ENCODE peak calls at places on chromosomes 7 and 10, in four cellular contexts. One of them, this sample, is unnamed.

GRCh38 chr7:68176974-68177373 is 1180.3 kb downstream of the TYW1 start:
- DNase-seq in adrenal gland: peak
- DNase-seq in prostate gland: peak
- DNase-seq in DND-41: peak
- DNase-seq in this sample: peak

GRCh38 chr10:19204239-19204917 is 155.8 kb downstream of the MALRD1 start:
- DNase-seq in prostate gland: no peak
- DNase-seq in DND-41: no peak
- DNase-seq in adrenal gland: no peak
- DNase-seq in this sample: no peak

GRCh38 chr10:24853661-24854060 is 98.7 kb downstream of the PRTFDC1 start:
- DNase-seq in DND-41: no peak
- DNase-seq in adrenal gland: no peak
- DNase-seq in prostate gland: no peak
- DNase-seq in this sample: no peak

GRCh38 chr7:82109288-82109687 is 334.3 kb downstream of the CACNA2D1 start:
- DNase-seq in adrenal gland: no peak
- DNase-seq in DND-41: no peak
- DNase-seq in prostate gland: no peak
- DNase-seq in this sample: no peak

GRCh38 chr10:37975407-37975991 is 948 bp downstream of the ZNF25 start:
- DNase-seq in prostate gland: no peak
- DNase-seq in DND-41: peak
- DNase-seq in adrenal gland: no peak
- DNase-seq in this sample: no peak

GRCh38 chr7:130734525-130735272 is 692 bp upstream of the KLF14 start:
- DNase-seq in adrenal gland: no peak
- DNase-seq in prostate gland: no peak
- DNase-seq in DND-41: no peak
- DNase-seq in this sample: no peak

GRCh38 chr7:90337106-90337505 is 9.4 kb upstream of the GTPBP10 start:
- DNase-seq in adrenal gland: no peak
- DNase-seq in DND-41: no peak
- DNase-seq in prostate gland: no peak
- DNase-seq in this sample: no peak

GRCh38 chr7:132402751-132403245 is 173.5 kb downstream of the PLXNA4 start:
- DNase-seq in adrenal gland: no peak
- DNase-seq in prostate gland: no peak
- DNase-seq in DND-41: no peak
- DNase-seq in this sample: no peak

GRCh38 chr10:75260990-75261389 is 25.2 kb upstream of the COMTD1 start:
- DNase-seq in prostate gland: no peak
- DNase-seq in adrenal gland: no peak
- DNase-seq in DND-41: no peak
- DNase-seq in this sample: no peak

GRCh38 chr7:32957326-32958045 is at the start of gene FKBP9:
- DNase-seq in DND-41: no peak
- DNase-seq in prostate gland: peak
- DNase-seq in adrenal gland: peak
- DNase-seq in this sample: no peak

GRCh38 chr7:371119-371778 is 81.3 kb downstream of the FOXL3 start:
- DNase-seq in prostate gland: no peak
- DNase-seq in DND-41: no peak
- DNase-seq in adrenal gland: peak
- DNase-seq in this sample: no peak

GRCh38 chr7:8274589-8274988 is 12.6 kb upstream of the ICA1 start:
- DNase-seq in DND-41: no peak
- DNase-seq in adrenal gland: no peak
- DNase-seq in prostate gland: no peak
- DNase-seq in this sample: no peak

GRCh38 chr7:151088019-151088855 is 2.0 kb downstream of the AGAP3 start:
- DNase-seq in prostate gland: no peak
- DNase-seq in adrenal gland: no peak
- DNase-seq in DND-41: no peak
- DNase-seq in this sample: no peak

GRCh38 chr10:88500656-88501055 is 82.5 kb downstream of the RNLS start:
- DNase-seq in adrenal gland: no peak
- DNase-seq in DND-41: no peak
- DNase-seq in prostate gland: no peak
- DNase-seq in this sample: no peak

GRCh38 chr7:3436746-3437145 is 135.7 kb downstream of the SDK1 start:
- DNase-seq in DND-41: no peak
- DNase-seq in adrenal gland: no peak
- DNase-seq in prostate gland: no peak
- DNase-seq in this sample: no peak

GRCh38 chr7:37504791-37505190 is 56.1 kb upstream of the ELMO1 start:
- DNase-seq in DND-41: no peak
- DNase-seq in adrenal gland: no peak
- DNase-seq in prostate gland: no peak
- DNase-seq in this sample: no peak

GRCh38 chr10:30270247-30270646 is 78.8 kb downstream of the MTPAP start:
- DNase-seq in prostate gland: no peak
- DNase-seq in DND-41: no peak
- DNase-seq in adrenal gland: no peak
- DNase-seq in this sample: no peak

GRCh38 chr7:150986099-150986512 is 4.7 kb upstream of the NOS3 start:
- DNase-seq in adrenal gland: peak
- DNase-seq in DND-41: peak
- DNase-seq in prostate gland: no peak
- DNase-seq in this sample: no peak

GRCh38 chr7:45001138-45001694 is 1.2 kb downstream of the CCM2 start:
- DNase-seq in DND-41: peak
- DNase-seq in prostate gland: no peak
- DNase-seq in adrenal gland: peak
- DNase-seq in this sample: no peak

GRCh38 chr7:12067156-12067831 is 143.8 kb upstream of the TMEM106B start:
- DNase-seq in adrenal gland: peak
- DNase-seq in prostate gland: peak
- DNase-seq in DND-41: peak
- DNase-seq in this sample: peak

GRCh38 chr7:15159239-15159638 is 256.7 kb upstream of the DGKB start:
- DNase-seq in adrenal gland: no peak
- DNase-seq in DND-41: no peak
- DNase-seq in prostate gland: no peak
- DNase-seq in this sample: no peak

GRCh38 chr7:24755541-24756416 is 1.5 kb downstream of the GSDME start:
- DNase-seq in DND-41: no peak
- DNase-seq in adrenal gland: no peak
- DNase-seq in prostate gland: no peak
- DNase-seq in this sample: no peak

GRCh38 chr7:26180792-26181198 is 19.8 kb downstream of the HNRNPA2B1 start:
- DNase-seq in prostate gland: no peak
- DNase-seq in adrenal gland: no peak
- DNase-seq in DND-41: no peak
- DNase-seq in this sample: no peak

GRCh38 chr7:94311545-94311944 is 83.2 kb upstream of the COL1A2 start:
- DNase-seq in DND-41: no peak
- DNase-seq in prostate gland: no peak
- DNase-seq in adrenal gland: no peak
- DNase-seq in this sample: no peak

GRCh38 chr10:25575343-25575742 is 358.7 kb upstream of the MYO3A start:
- DNase-seq in DND-41: no peak
- DNase-seq in prostate gland: no peak
- DNase-seq in adrenal gland: no peak
- DNase-seq in this sample: no peak

GRCh38 chr7:22826593-22826992 is 3.9 kb upstream of the TOMM7 start:
- DNase-seq in DND-41: no peak
- DNase-seq in prostate gland: no peak
- DNase-seq in adrenal gland: no peak
- DNase-seq in this sample: no peak

GRCh38 chr10:97575101-97575668 is 2.6 kb downstream of the ANKRD2 start:
- DNase-seq in adrenal gland: peak
- DNase-seq in DND-41: no peak
- DNase-seq in prostate gland: no peak
- DNase-seq in this sample: no peak

GRCh38 chr10:3781458-3782098 is 3.4 kb downstream of the KLF6 start:
- DNase-seq in DND-41: peak
- DNase-seq in adrenal gland: no peak
- DNase-seq in prostate gland: no peak
- DNase-seq in this sample: no peak

GRCh38 chr10:104098360-104098925 is 12.8 kb upstream of the COL17A1 start:
- DNase-seq in DND-41: no peak
- DNase-seq in prostate gland: no peak
- DNase-seq in adrenal gland: no peak
- DNase-seq in this sample: no peak

GRCh38 chr10:71547841-71548493 is 151.2 kb downstream of the CDH23 start:
- DNase-seq in adrenal gland: peak
- DNase-seq in DND-41: no peak
- DNase-seq in prostate gland: no peak
- DNase-seq in this sample: no peak

GRCh38 chr10:1454964-1455363 is 282.4 kb downstream of the ADARB2 start:
- DNase-seq in adrenal gland: no peak
- DNase-seq in prostate gland: no peak
- DNase-seq in DND-41: peak
- DNase-seq in this sample: no peak

GRCh38 chr10:79162861-79163662 is 94.3 kb downstream of the ZMIZ1 start:
- DNase-seq in prostate gland: no peak
- DNase-seq in DND-41: no peak
- DNase-seq in adrenal gland: peak
- DNase-seq in this sample: no peak

GRCh38 chr10:116271593-116272496 is 1.2 kb downstream of the GFRA1 start:
- DNase-seq in DND-41: no peak
- DNase-seq in adrenal gland: no peak
- DNase-seq in prostate gland: no peak
- DNase-seq in this sample: no peak

GRCh38 chr7:32929430-32930161 is 27.6 kb upstream of the FKBP9 start:
- DNase-seq in prostate gland: no peak
- DNase-seq in DND-41: no peak
- DNase-seq in adrenal gland: no peak
- DNase-seq in this sample: no peak

GRCh38 chr7:100604078-100604975 is 2.2 kb downstream of the PCOLCE start:
- DNase-seq in DND-41: peak
- DNase-seq in prostate gland: peak
- DNase-seq in adrenal gland: peak
- DNase-seq in this sample: no peak

GRCh38 chr7:158595068-158595467 is 7.4 kb upstream of the PTPRN2 start:
- DNase-seq in prostate gland: no peak
- DNase-seq in DND-41: no peak
- DNase-seq in adrenal gland: no peak
- DNase-seq in this sample: no peak

GRCh38 chr10:27038168-27038567 is 62.1 kb downstream of the ANKRD26 start:
- DNase-seq in prostate gland: no peak
- DNase-seq in DND-41: no peak
- DNase-seq in adrenal gland: no peak
- DNase-seq in this sample: no peak

GRCh38 chr7:44949315-44949714 is 29.5 kb downstream of the MYO1G start:
- DNase-seq in prostate gland: no peak
- DNase-seq in adrenal gland: no peak
- DNase-seq in DND-41: no peak
- DNase-seq in this sample: no peak

GRCh38 chr10:7318836-7319235 is 92.0 kb downstream of the SFMBT2 start:
- DNase-seq in adrenal gland: no peak
- DNase-seq in DND-41: no peak
- DNase-seq in prostate gland: no peak
- DNase-seq in this sample: no peak
- H3K4me3 ChIP-seq in adrenal gland: no peak
- H3K4me3 ChIP-seq in DND-41: no peak
- H3K4me3 ChIP-seq in prostate gland: no peak
- H3K4me3 ChIP-seq in this sample: no peak

GRCh38 chr10:77763453-77764430 is 126.1 kb upstream of the KCNMA1 start:
- DNase-seq in prostate gland: no peak
- DNase-seq in DND-41: no peak
- DNase-seq in adrenal gland: no peak
- DNase-seq in this sample: no peak
- TF ChIP-seq CTCF in prostate gland: no peak
- TF ChIP-seq CTCF in DND-41: no peak
- TF ChIP-seq CTCF in adrenal gland: no peak
- TF ChIP-seq CTCF in this sample: no peak

DNA sequence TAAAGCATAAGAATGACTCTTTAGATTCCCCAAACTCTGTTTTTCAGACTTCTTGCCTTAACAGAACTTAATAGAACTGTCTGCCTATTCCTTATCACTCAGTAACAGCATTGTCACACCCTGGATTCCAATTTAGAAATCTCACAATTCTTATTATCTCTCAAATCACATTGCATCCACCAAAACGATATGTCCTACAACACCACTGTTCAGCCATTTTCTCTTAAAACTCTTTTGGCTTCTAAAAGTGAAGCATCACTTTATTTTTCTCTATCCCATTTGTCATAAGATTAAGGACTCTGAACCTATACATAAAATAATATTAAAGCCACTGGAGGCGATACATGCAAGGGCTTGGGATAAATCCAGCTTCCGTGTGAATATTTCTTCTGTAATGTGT is 1.2 kb upstream of the CPED1 start:
- DNase-seq in adrenal gland: no peak
- DNase-seq in DND-41: no peak
- DNase-seq in prostate gland: no peak
- DNase-seq in this sample: no peak
- H3K4me3 ChIP-seq in adrenal gland: no peak
- H3K4me3 ChIP-seq in DND-41: no peak
- H3K4me3 ChIP-seq in prostate gland: no peak
- H3K4me3 ChIP-seq in this sample: no peak

GRCh38 chr7:95476072-95476845 is 9.5 kb upstream of the ASB4 start:
- DNase-seq in DND-41: no peak
- DNase-seq in prostate gland: no peak
- DNase-seq in adrenal gland: no peak
- DNase-seq in this sample: no peak

GRCh38 chr7:95478139-95479037 is 7.4 kb upstream of the ASB4 start:
- DNase-seq in DND-41: no peak
- DNase-seq in prostate gland: no peak
- DNase-seq in adrenal gland: no peak
- DNase-seq in this sample: no peak

GRCh38 chr7:95479992-95480624 is 5.6 kb upstream of the ASB4 start:
- DNase-seq in adrenal gland: no peak
- DNase-seq in DND-41: no peak
- DNase-seq in prostate gland: no peak
- DNase-seq in this sample: no peak

GRCh38 chr7:95473276-95473985 is 12.3 kb upstream of the ASB4 start:
- DNase-seq in adrenal gland: no peak
- DNase-seq in DND-41: no peak
- DNase-seq in prostate gland: no peak
- DNase-seq in this sample: no peak

DNA sequence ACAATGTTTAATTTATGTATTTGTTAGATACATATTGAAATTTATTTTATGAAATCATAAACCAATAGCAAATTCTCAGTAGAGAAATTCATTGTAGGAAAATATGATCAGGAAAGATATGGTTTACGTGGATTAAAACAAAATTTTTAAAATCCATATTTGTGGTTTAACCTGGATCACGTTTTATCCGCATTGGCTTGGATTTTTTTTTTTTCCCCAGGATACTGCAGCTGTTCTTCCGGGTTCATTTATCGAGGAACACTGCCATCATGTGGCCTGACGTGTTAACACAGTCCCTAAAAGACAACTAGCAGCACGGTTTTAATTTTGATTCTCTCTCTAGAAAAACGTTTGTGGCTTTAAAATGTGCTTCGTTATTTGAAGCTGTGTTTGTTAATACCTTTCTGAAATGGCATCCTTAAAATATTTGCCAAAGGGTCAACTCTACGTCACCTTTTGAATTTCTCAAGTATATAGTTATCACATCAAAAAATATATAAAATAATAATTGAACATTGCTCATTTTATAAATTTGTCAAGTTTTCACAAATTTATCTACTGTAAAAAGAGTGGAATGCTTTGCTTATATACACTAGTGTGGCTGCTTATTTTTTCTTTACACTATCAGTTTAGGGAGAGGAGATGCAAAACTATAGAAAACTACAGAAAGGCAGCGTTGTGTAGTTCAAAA is 8.7 kb upstream of the ASB4 start:
- DNase-seq in prostate gland: peak
- DNase-seq in DND-41: peak
- DNase-seq in adrenal gland: peak
- DNase-seq in this sample: no peak
- TF ChIP-seq CTCF in prostate gland: peak
- TF ChIP-seq CTCF in DND-41: peak
- TF ChIP-seq CTCF in adrenal gland: peak
- TF ChIP-seq CTCF in this sample: peak